ENCODE peak calls at places on chromosomes 13 and 19, in ten cellular contexts. H is DND-41; V is GM23248; A is cardiac muscle cell; C is adrenal gland; G is tibial nerve; J is CD8-positive, alpha-beta T cell; Z is heart left ventricle; Y is PC-9; I is esophagus squamous epithelium. X is an unnamed sample. For H3K4me1 and H3K36me3, the result is how much of the 10 kb centered on the place peaks cover.

GRCh38 chr13:70817571-70817970 is 709.3 kb upstream of the KLHL1 start:
- DNase-seq in H (no peak), V (no peak), A (no peak), C (no peak), G (no peak), J (no peak), Z (no peak), Y (no peak), I (no peak), X (no peak)

GRCh38 chr13:24208314-24208713 is 47.8 kb downstream of the SPATA13 start:
- DNase-seq in H (no peak), V (peak), A (peak), C (peak), G (no peak), J (no peak), Z (no peak), Y (no peak), I (no peak), X (no peak)

GRCh38 chr13:97434417-97435296 is 688 bp downstream of the RAP2A start:
- DNase-seq in H (peak), V (peak), A (peak), C (peak), G (peak), J (peak), Z (peak), Y (peak), I (peak), X (peak)

GRCh38 chr19:14580623-14581237 is 2.2 kb upstream of the CLEC17A start:
- DNase-seq in H (no peak), V (no peak), A (no peak), C (no peak), G (no peak), J (no peak), Z (no peak), Y (no peak), I (no peak), X (no peak)

GRCh38 chr13:20546559-20546958 is 20.4 kb upstream of the IFT88 start:
- DNase-seq in H (no peak), V (no peak), A (no peak), C (no peak), G (no peak), J (no peak), Z (no peak), Y (no peak), I (no peak), X (no peak)

GRCh38 chr13:26323127-26323526 is 69.2 kb downstream of the CDK8 start:
- DNase-seq in H (no peak), V (no peak), A (no peak), C (no peak), G (no peak), J (no peak), Z (no peak), Y (no peak), I (no peak), X (no peak)

GRCh38 chr13:25401958-25402357 is 30.2 kb downstream of the ATP8A2 start:
- DNase-seq in H (no peak), V (no peak), A (no peak), C (no peak), G (no peak), J (no peak), Z (no peak), Y (no peak), I (no peak), X (no peak)

GRCh38 chr13:80309926-80310325 is 31.0 kb downstream of the SPRY2 start:
- DNase-seq in H (no peak), V (no peak), A (no peak), C (no peak), G (no peak), J (no peak), Z (no peak), Y (no peak), I (no peak), X (no peak)

GRCh38 chr13:29901714-29902631 is 51.6 kb upstream of the UBL3 start:
- DNase-seq in H (peak), V (peak), A (peak), C (peak), G (no peak), J (peak), Z (peak), Y (peak), I (no peak), X (no peak)

GRCh38 chr19:16846901-16847300 is 17.7 kb downstream of the SIN3B start:
- DNase-seq in H (no peak), V (no peak), A (no peak), C (no peak), G (no peak), J (no peak), Z (no peak), Y (no peak), I (no peak), X (no peak)

GRCh38 chr19:46049597-46049996 is 8.8 kb upstream of the IGFL4 start:
- DNase-seq in H (no peak), V (no peak), A (no peak), C (no peak), G (no peak), J (no peak), Z (no peak), Y (no peak), I (no peak), X (no peak)

GRCh38 chr13:80160110-80160509 is 180.8 kb downstream of the SPRY2 start:
- DNase-seq in H (no peak), V (no peak), A (no peak), C (no peak), G (no peak), J (no peak), Z (no peak), Y (no peak), I (no peak), X (no peak)

GRCh38 chr13:32159147-32159869 is 127.7 kb downstream of the FRY start:
- DNase-seq in H (no peak), V (no peak), A (peak), C (peak), G (no peak), J (no peak), Z (peak), Y (no peak), I (no peak), X (no peak)

GRCh38 chr19:5292843-5293606 is 47.6 kb downstream of the PTPRS start:
- DNase-seq in H (no peak), V (peak), A (peak), C (peak), G (peak), J (peak), Z (peak), Y (peak), I (no peak), X (peak)

GRCh38 chr19:54434112-54434861 is 14.7 kb upstream of the LENG8 start:
- DNase-seq in H (no peak), V (no peak), A (no peak), C (no peak), G (no peak), J (no peak), Z (no peak), Y (no peak), I (no peak), X (no peak)

GRCh38 chr19:54430306-54431254 is 15.3 kb downstream of the TTYH1 start:
- DNase-seq in H (peak), V (peak), A (peak), C (no peak), G (no peak), J (no peak), Z (peak), Y (peak), I (no peak), X (no peak)

GRCh38 chr19:54433697-54434096 is 15.3 kb upstream of the LENG8 start:
- DNase-seq in H (no peak), V (no peak), A (no peak), C (no peak), G (no peak), J (no peak), Z (no peak), Y (no peak), I (no peak), X (no peak)

GRCh38 chr19:54431255-54431838 is 16.1 kb downstream of the TTYH1 start:
- DNase-seq in H (no peak), V (no peak), A (peak), C (no peak), G (no peak), J (no peak), Z (no peak), Y (peak), I (no peak), X (no peak)

GRCh38 chr19:54432144-54432738 is 16.8 kb upstream of the LENG8 start:
- DNase-seq in H (no peak), V (no peak), A (no peak), C (no peak), G (no peak), J (no peak), Z (no peak), Y (peak), I (no peak), X (no peak)
- H3K4me1 ChIP-seq in H (under half), V (under half), A (under half), C (under half), G (under half), J (under half), Z (under half), Y (under half), I (half or more), X (under half)

GRCh38 chr13:43786472-43786765 is 353 bp downstream of the ENOX1 start:
- DNase-seq in H (no peak), V (no peak), A (no peak), C (no peak), G (no peak), J (no peak), Z (no peak), Y (peak), I (no peak), X (no peak)

GRCh38 chr13:43787518-43787891 is 733 bp upstream of the ENOX1 start:
- DNase-seq in H (no peak), V (peak), A (no peak), C (no peak), G (no peak), J (no peak), Z (no peak), Y (no peak), I (no peak), X (no peak)

GRCh38 chr13:43785681-43786471 is 896 bp downstream of the ENOX1 start:
- DNase-seq in H (no peak), V (peak), A (peak), C (peak), G (peak), J (no peak), Z (peak), Y (peak), I (no peak), X (peak)

GRCh38 chr13:43786766-43787517 is at the start of gene ENOX1:
- DNase-seq in H (no peak), V (peak), A (peak), C (peak), G (no peak), J (no peak), Z (peak), Y (peak), I (no peak), X (peak)

DNA sequence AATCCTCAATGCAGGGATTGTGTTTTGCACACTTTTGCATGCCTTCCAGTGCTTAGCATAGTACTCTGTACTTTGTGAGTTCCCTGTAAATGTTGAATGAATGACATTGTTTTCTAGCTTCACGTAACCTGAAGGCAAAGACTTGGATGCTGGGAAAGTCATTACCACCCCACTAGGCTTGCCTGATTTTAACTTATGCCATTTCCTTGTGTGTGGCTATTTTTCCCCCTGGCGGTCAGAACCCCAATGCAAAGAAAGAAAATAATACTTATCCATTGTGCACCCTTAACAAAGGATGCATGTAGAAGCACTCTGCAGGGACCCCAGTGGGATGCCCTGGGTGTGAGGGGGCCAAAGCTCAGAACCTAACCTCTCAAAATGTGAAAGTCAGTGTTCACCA is 1.2 kb upstream of the ENOX1 start:
- DNase-seq in H (no peak), V (peak), A (peak), C (no peak), G (no peak), J (no peak), Z (no peak), Y (peak), I (no peak), X (no peak)
- H3K4me3 ChIP-seq in H (no peak), V (peak), A (no peak), C (no peak), G (peak), J (no peak), Z (no peak), Y (peak), I (no peak), X (no peak)

GRCh38 chr19:34979819-34980640 is 16.0 kb upstream of the ZNF792 start:
- DNase-seq in H (no peak), V (no peak), A (no peak), C (no peak), G (no peak), J (no peak), Z (no peak), Y (no peak), I (no peak), X (no peak)
- H3K36me3 ChIP-seq in H (under half), V (under half), A (under half), C (under half), G (under half), J (under half), Z (under half), Y (under half), I (under half), X (under half)

DNA sequence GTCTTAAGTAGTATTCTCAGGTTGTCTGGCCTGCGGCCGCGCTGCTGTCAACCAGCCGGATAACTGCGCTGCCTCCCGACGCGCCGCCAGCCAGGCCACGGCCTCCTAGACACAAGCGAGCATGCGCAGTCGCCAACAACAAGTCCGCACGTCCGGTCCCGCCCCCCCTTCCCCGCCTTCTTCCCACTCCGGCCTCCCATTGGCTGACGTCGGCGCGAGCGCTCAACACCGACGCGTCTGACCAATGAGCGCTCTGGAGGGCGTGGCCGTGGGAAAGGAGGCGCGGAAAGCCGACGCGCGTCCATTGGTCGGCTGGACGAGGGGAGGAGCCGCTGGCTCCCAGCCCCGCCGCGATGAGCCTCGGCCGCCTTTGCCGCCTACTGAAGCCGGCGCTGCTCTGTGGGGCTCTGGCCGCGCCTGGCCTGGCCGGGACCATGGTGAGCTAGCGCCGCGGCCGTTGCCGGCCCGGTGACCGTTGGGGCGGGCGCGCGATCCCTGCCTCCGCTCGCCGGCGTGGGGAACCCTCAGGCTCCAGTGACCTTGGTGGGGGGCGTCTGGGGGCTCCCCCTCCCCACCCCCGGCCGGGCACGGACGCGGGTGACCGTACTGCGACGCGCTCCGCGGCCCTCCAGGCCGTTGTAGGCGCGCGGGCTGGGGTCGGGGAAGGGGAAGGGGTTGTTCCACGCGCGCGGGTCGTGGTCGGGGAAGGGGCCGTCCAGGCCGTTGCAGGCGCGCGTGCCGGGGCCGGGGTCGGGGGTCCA is at the start of gene GPX4:
- DNase-seq in H (peak), V (peak), A (peak), C (peak), G (peak), J (peak), Z (peak), Y (peak), I (peak), X (peak)
- H3K4me1 ChIP-seq in H (under half), V (under half), A (under half), C (under half), G (half or more), J (under half), Z (under half), Y (half or more), I (half or more), X (under half)

GRCh38 chr19:33777753-33778088 is 18.9 kb upstream of the KCTD15 start:
- DNase-seq in H (no peak), V (no peak), A (no peak), C (no peak), G (no peak), J (no peak), Z (no peak), Y (no peak), I (no peak), X (no peak)

GRCh38 chr19:33777351-33777750 is 19.3 kb upstream of the KCTD15 start:
- DNase-seq in H (no peak), V (no peak), A (no peak), C (no peak), G (no peak), J (no peak), Z (no peak), Y (no peak), I (no peak), X (no peak)

GRCh38 chr19:33780251-33780650 is 16.4 kb upstream of the KCTD15 start:
- DNase-seq in H (no peak), V (no peak), A (no peak), C (no peak), G (no peak), J (no peak), Z (no peak), Y (no peak), I (no peak), X (no peak)

GRCh38 chr19:33779849-33780248 is 16.8 kb upstream of the KCTD15 start:
- DNase-seq in H (no peak), V (no peak), A (no peak), C (no peak), G (no peak), J (no peak), Z (no peak), Y (no peak), I (no peak), X (no peak)

DNA sequence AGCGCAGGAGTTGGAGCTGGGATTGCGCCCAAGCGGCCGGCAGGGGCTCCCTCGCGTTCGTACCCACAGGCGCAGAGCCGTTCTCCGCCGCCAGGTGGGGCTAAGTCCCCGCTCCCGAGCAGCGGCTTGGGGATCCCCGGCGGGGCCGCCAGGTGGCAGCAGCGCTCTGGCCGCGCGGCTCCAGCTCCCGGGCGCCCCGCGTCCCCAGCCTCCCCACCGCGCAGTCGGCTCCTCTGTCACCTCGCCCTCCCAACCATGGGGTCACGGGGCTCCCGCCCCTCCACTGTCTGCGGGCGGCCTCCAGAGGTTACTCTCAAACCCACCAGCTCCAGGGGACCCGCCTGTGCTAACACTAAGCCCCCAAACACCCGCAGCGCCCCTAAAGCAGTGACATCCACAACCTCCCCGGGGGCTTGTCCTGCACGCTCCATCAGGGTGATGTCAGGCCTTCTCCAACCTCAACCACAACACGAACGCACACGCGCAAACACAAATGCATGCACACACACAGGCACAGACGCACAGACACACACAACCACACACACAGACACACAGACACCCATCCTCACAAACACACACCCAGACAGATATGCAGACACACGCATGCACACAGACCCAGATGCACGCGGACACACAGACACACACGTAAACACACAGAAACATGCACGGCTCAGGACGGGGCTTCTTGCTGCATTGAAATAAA is 18.4 kb upstream of the KCTD15 start:
- DNase-seq in H (peak), V (peak), A (peak), C (peak), G (peak), J (peak), Z (peak), Y (peak), I (no peak), X (peak)
- H3K4me3 ChIP-seq in H (no peak), V (no peak), A (no peak), C (no peak), G (peak), J (no peak), Z (peak), Y (no peak), I (no peak), X (no peak)

X was measured in Peyer's patch.